ENCODE peak calls at places on chromosome 22, in ten cellular contexts. Z is AG20443; N is GM23248; S is GF-D8; H is NCI-H2029; M is AG09319; Q is NCI-H1105; U is HCEC 1CT; K is brain microvascular endothelial cell; X is activated CD4-positive, alpha-beta T cell treated with anti-CD3 and anti-CD28 coated beads for 36 hours. J is an unnamed sample.

GRCh38 chr22:49884503-49885260 is 31.0 kb downstream of the ZBED4 start:
- DNase-seq in Z (no peak), N (no peak), S (no peak), H (no peak), M (no peak), Q (no peak), U (no peak), K (no peak), X (no peak), J (no peak)

GRCh38 chr22:22210375-22210774 is 34.2 kb upstream of the VPREB1 start:
- DNase-seq in Z (peak), N (peak), S (no peak), H (no peak), M (no peak), Q (no peak), U (peak), K (peak), X (peak), J (no peak)

GRCh38 chr22:19631899-19632670 is 82.2 kb upstream of the SEPTIN5 start:
- DNase-seq in Z (peak), N (peak), S (peak), H (no peak), M (no peak), Q (no peak), U (peak), K (peak), X (peak), J (peak)

GRCh38 chr22:38755155-38755910 is 465 bp downstream of the SUN2 start:
- DNase-seq in Z (peak), N (peak), S (peak), H (no peak), M (peak), Q (no peak), U (peak), K (peak), X (peak), J (peak)

GRCh38 chr22:37638351-37639069 is 959 bp upstream of the SH3BP1 start:
- DNase-seq in Z (no peak), N (no peak), S (no peak), H (no peak), M (no peak), Q (no peak), U (no peak), K (no peak), X (peak), J (no peak)

GRCh38 chr22:45064313-45065268 is 54.8 kb upstream of the PHF21B start:
- DNase-seq in Z (peak), N (peak), S (no peak), H (no peak), M (no peak), Q (no peak), U (peak), K (peak), X (peak), J (no peak)

GRCh38 chr22:36926309-36926708 is 12.9 kb downstream of the CSF2RB start:
- DNase-seq in Z (no peak), N (no peak), S (no peak), H (no peak), M (no peak), Q (no peak), U (no peak), K (no peak), X (no peak), J (no peak)

GRCh38 chr22:28016781-28017557 is 97.9 kb upstream of the PITPNB start:
- DNase-seq in Z (no peak), N (no peak), S (no peak), H (no peak), M (no peak), Q (no peak), U (no peak), K (no peak), X (no peak), J (no peak)

GRCh38 chr22:41538583-41538982 is 5.7 kb downstream of the POLR3H start:
- DNase-seq in Z (no peak), N (no peak), S (no peak), H (no peak), M (no peak), Q (no peak), U (no peak), K (no peak), X (no peak), J (no peak)

GRCh38 chr22:44569516-44569915 is 71.5 kb upstream of the RTL6 start:
- DNase-seq in Z (no peak), N (no peak), S (no peak), H (no peak), M (no peak), Q (no peak), U (no peak), K (no peak), X (no peak), J (no peak)

J was measured in HL-60.